ENCODE peak calls at places on chromosomes 3 and 15, in seven cellular contexts. Z is MCF 10A, J is mesothelial cell of epicardium, X is NB4, I is B cell, O is lower leg skin, M is uterus. W is an unnamed sample.

GRCh38 chr15:44075535-44075934 is 119.5 kb downstream of the FRMD5 start:
- DNase-seq in Z (peak), J (no peak), X (no peak), I (no peak), O (no peak), M (no peak), W (no peak)

GRCh38 chr15:34644061-34644460 is 60.6 kb upstream of the GOLGA8B start:
- DNase-seq in Z (peak), J (no peak), X (peak), I (no peak), O (no peak), M (no peak), W (no peak)

GRCh38 chr3:113948015-113948917 is 453 bp downstream of the ZDHHC23 start:
- DNase-seq in Z (peak), J (peak), X (peak), I (peak), O (no peak), M (no peak), W (peak)

GRCh38 chr3:190108789-190109188 is 11.9 kb downstream of the P3H2 start:
- DNase-seq in Z (no peak), J (no peak), X (no peak), I (no peak), O (no peak), M (no peak), W (no peak)

GRCh38 chr15:72614810-72615532 is 39.5 kb upstream of the GOLGA6B start:
- DNase-seq in Z (no peak), J (no peak), X (no peak), I (no peak), O (no peak), M (no peak), W (no peak)

GRCh38 chr3:121730940-121731687 is 18.4 kb downstream of the GOLGB1 start:
- DNase-seq in Z (peak), J (no peak), X (no peak), I (no peak), O (no peak), M (no peak), W (no peak)

GRCh38 chr3:140708815-140709214 is 31.0 kb downstream of the TRIM42 start:
- DNase-seq in Z (no peak), J (no peak), X (no peak), I (no peak), O (peak), M (no peak), W (no peak)

GRCh38 chr3:77320514-77320913 is 280.6 kb downstream of the ROBO2 start:
- DNase-seq in Z (peak), J (no peak), X (peak), I (no peak), O (no peak), M (no peak), W (no peak)

GRCh38 chr15:72591361-72591760 is 63.1 kb upstream of the GOLGA6B start:
- DNase-seq in Z (no peak), J (no peak), X (no peak), I (no peak), O (no peak), M (no peak), W (no peak)

GRCh38 chr15:50145451-50145872 is 26.4 kb upstream of the ATP8B4 start:
- DNase-seq in Z (peak), J (no peak), X (peak), I (no peak), O (no peak), M (peak), W (no peak)

GRCh38 chr15:40066531-40066930 is 27.6 kb upstream of the SRP14 start:
- DNase-seq in Z (no peak), J (no peak), X (no peak), I (no peak), O (no peak), M (no peak), W (no peak)

GRCh38 chr3:115975353-115975752 is 352.0 kb downstream of the GAP43 start:
- DNase-seq in Z (peak), J (no peak), X (no peak), I (no peak), O (no peak), M (no peak), W (no peak)

GRCh38 chr3:123271466-123272159 is 69.9 kb downstream of the SEC22A start:
- DNase-seq in Z (no peak), J (no peak), X (no peak), I (no peak), O (peak), M (peak), W (no peak)
- TF ChIP-seq CTCF in Z (no peak), J (no peak), X (no peak), I (no peak), O (no peak), M (no peak), W (no peak)

DNA sequence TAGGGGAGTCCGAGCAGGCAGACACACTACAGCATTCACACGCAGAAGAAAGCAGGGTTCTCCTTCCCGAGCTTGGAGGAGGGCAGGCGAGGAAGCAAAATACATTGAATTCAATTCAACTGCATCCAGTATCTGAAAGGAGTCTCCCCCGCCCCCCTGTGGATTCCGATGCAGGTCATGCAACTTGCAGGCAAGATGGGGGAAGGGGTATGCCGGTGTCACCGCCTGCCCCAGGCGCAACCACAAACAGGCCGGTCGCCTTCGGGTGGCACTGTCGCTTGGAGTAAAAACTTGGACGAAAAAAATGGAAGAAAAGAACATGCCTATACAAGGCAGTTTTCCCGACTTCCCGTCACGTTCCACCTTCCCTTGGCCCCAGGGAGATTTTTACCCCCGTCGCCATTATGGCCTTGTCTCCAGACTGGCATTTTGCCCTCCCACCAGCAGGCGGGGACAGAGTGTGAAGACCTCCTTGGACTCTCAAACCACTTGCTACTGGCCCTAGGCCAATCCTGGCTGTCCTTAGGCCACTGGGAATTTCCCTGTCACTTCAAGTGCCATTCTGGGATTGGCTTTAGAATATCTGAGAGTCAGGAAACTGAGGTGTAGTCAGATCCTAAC is 1.6 kb upstream of the NTRK3 start:
- DNase-seq in Z (no peak), J (no peak), X (no peak), I (no peak), O (no peak), M (no peak), W (peak)
- TF ChIP-seq CTCF in Z (no peak), J (no peak), X (peak), I (no peak), O (no peak), M (no peak), W (no peak)

GRCh38 chr3:20074226-20075063 is 34.2 kb downstream of the KAT2B start:
- DNase-seq in Z (peak), J (no peak), X (no peak), I (no peak), O (no peak), M (no peak), W (no peak)
- TF ChIP-seq CTCF in Z (no peak), J (no peak), X (no peak), I (no peak), O (no peak), M (no peak), W (no peak)

DNA sequence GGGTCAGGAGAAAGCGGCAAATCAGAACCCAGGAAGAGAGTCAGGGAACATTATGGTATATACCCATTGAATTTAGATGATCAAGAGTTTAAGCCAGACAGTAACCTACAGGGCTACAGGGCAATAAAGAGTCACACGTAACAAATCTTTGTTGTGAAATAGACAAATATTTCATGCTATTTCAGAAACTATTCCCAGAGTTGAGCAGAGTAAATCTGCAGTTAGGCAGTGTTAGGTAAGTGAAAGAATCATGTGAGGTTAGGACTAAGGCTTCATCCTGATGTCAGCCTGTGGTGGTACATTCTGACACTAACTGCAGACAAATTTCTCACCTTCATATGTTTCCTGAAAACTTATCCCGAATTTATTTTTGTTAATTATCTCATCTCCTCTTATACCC is 153.0 kb downstream of the UBE2E2 start:
- DNase-seq in Z (no peak), J (no peak), X (no peak), I (no peak), O (no peak), M (no peak), W (no peak)
- TF ChIP-seq CTCF in Z (no peak), J (no peak), X (no peak), I (no peak), O (no peak), M (no peak), W (no peak)

DNA sequence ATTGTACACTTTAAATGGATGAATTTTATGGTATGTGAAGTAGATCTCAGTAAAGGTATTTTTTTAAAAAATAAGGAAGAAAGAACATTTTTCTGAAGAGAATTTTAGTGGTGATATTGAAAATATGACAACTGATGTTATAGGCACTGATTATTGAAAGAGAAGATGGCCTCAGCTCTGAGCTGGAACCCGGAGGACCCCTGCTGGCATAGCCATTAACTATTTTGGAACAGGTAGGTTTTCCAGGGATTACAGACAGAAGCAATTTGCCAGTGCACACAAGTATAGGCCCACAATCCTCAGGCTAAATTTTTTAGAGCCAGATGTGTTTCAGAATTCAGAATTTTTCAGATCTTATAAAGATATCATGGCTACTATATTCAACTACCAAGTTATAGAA is 315.9 kb upstream of the GPR149 start:
- DNase-seq in Z (peak), J (no peak), X (no peak), I (no peak), O (no peak), M (no peak), W (no peak)
- TF ChIP-seq CTCF in Z (peak), J (no peak), X (no peak), I (no peak), O (no peak), M (no peak), W (no peak)

GRCh38 chr3:161274691-161275298 is 53.7 kb downstream of the NMD3 start:
- DNase-seq in Z (peak), J (no peak), X (peak), I (peak), O (no peak), M (no peak), W (peak)

GRCh38 chr3:161272524-161272923 is 51.4 kb downstream of the NMD3 start:
- DNase-seq in Z (no peak), J (no peak), X (no peak), I (no peak), O (no peak), M (no peak), W (no peak)

GRCh38 chr3:161275919-161276318 is 54.8 kb downstream of the NMD3 start:
- DNase-seq in Z (peak), J (no peak), X (no peak), I (no peak), O (no peak), M (no peak), W (no peak)

GRCh38 chr3:161271646-161272045 is 50.5 kb downstream of the NMD3 start:
- DNase-seq in Z (no peak), J (no peak), X (no peak), I (no peak), O (no peak), M (no peak), W (no peak)

GRCh38 chr3:161273589-161274218 is 52.6 kb downstream of the NMD3 start:
- DNase-seq in Z (peak), J (no peak), X (peak), I (no peak), O (no peak), M (no peak), W (peak)
- TF ChIP-seq CTCF in Z (peak), J (peak), X (no peak), I (peak), O (no peak), M (peak), W (peak)

GRCh38 chr15:98069256-98069655 is 108.8 kb downstream of the ARRDC4 start:
- DNase-seq in Z (no peak), J (no peak), X (no peak), I (no peak), O (no peak), M (no peak), W (no peak)

GRCh38 chr15:98063871-98064270 is 103.4 kb downstream of the ARRDC4 start:
- DNase-seq in Z (no peak), J (no peak), X (no peak), I (no peak), O (no peak), M (no peak), W (no peak)

GRCh38 chr15:98063311-98063710 is 102.8 kb downstream of the ARRDC4 start:
- DNase-seq in Z (no peak), J (no peak), X (no peak), I (no peak), O (no peak), M (no peak), W (no peak)

GRCh38 chr15:98070132-98070531 is 109.6 kb downstream of the ARRDC4 start:
- DNase-seq in Z (no peak), J (no peak), X (no peak), I (no peak), O (no peak), M (no peak), W (no peak)

DNA sequence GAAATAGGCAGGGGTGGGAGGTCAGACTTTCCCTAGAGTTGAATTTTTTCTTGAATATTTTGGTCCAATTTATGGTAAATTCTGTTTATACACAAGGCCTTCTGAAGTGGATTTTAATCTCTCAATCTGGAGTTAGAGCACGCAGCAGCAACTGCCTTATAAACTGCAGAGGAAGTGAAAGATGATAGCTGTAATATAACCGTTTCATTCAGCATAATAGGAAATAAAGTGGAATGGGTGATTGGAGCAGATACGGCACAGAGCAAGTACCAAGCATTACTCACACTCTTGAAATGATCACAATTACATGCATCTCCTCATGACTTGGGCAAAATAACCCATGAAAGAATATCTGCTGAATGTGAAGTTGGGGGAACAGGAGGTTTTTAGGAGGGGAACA is 106.8 kb downstream of the ARRDC4 start:
- DNase-seq in Z (no peak), J (no peak), X (no peak), I (no peak), O (no peak), M (no peak), W (no peak)
- TF ChIP-seq CTCF in Z (no peak), J (no peak), X (no peak), I (no peak), O (no peak), M (no peak), W (no peak)

DNA sequence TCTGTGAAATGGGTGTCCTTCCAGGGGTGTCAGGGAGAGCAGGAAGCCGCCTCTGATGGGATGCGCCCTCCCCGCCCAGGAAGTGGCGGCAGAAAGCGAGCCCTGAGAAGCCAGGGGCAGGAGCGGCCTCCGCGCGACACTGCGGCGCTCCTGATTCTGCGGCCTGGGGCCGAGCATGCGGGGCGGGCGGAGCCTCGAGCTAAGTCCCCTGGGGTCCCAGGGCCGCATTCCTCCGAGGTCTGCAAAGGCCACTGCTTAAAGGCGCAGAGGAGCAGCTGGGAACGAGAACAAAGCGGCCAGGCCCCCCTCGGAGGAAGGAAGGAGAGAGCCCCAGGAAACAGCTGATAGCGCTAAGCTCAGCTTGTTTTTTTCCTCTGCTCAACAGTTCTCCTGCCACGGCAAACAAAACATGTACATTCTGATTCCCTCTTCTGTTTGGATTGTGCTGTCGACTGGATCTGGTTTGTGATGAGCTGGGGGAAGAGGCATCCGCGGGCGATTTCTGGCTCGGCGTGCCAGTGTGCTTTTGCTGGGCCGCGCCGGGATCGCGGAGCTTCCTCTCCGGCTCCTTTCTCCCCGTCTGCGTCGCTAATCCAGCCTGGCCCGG is 34.1 kb downstream of the GRK7 start:
- DNase-seq in Z (no peak), J (no peak), X (peak), I (no peak), O (no peak), M (peak), W (no peak)
- TF ChIP-seq CTCF in Z (no peak), J (no peak), X (no peak), I (no peak), O (no peak), M (no peak), W (no peak)

DNA sequence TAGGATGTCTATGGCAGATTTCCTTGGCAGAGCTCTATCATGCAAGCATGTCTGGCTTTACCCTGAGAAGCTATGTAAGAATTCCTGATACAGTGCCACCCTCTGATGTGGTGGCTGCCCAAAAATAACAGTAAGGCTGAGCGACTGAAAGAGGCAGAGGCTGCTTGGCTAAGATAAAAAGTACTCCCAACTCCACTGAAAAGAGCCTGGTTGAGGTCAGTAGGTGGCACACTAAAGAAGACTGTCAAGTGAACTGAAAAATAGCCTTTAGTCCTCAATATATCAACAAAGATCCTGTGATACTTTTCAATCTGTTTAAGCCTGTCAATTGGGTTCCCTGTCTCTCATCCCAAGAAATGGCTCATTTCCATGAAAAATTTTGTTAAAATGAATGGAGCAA is 31.7 kb downstream of the BTLA start:
- DNase-seq in Z (no peak), J (no peak), X (no peak), I (no peak), O (no peak), M (no peak), W (no peak)
- TF ChIP-seq CTCF in Z (no peak), J (no peak), X (no peak), I (no peak), O (no peak), M (no peak), W (no peak)

GRCh38 chr3:171827385-171827784 is 15.8 kb upstream of the TMEM212 start:
- DNase-seq in Z (no peak), J (no peak), X (no peak), I (no peak), O (no peak), M (no peak), W (no peak)
- TF ChIP-seq CTCF in Z (no peak), J (no peak), X (no peak), I (no peak), O (no peak), M (no peak), W (no peak)